ENCODE peak calls at places on chromosomes 4 and X, in five cellular contexts. L is upper lobe of right lung, I is fibroblast of lung, Z is HFF-Myc, J is WERI-Rb-1. X is an unnamed sample.

GRCh38 chr4:42515156-42515884 is 118.0 kb downstream of the SHISA3 start:
- DNase-seq in L (no peak), I (peak), Z (no peak), J (no peak), X (peak)

GRCh38 chr4:41161355-41161754 is 53.0 kb downstream of the APBB2 start:
- DNase-seq in L (no peak), I (no peak), Z (no peak), J (no peak), X (no peak)

GRCh38 chrX:22325091-22325490 is 52.4 kb downstream of the CBLL2 start:
- DNase-seq in L (no peak), I (peak), Z (no peak), J (no peak), X (no peak)

GRCh38 chrX:47540754-47541538 is 20.1 kb upstream of the ARAF start:
- DNase-seq in L (peak), I (peak), Z (peak), J (peak), X (peak)

GRCh38 chr4:185183622-185184281 is 20.0 kb downstream of the CFAP97 start:
- DNase-seq in L (no peak), I (peak), Z (peak), J (peak), X (peak)

GRCh38 chr4:163815776-163816175 is 321.3 kb downstream of the TMA16 start:
- DNase-seq in L (no peak), I (no peak), Z (no peak), J (no peak), X (no peak)

GRCh38 chr4:186900232-186900900 is 176.7 kb upstream of the FAT1 start:
- DNase-seq in L (no peak), I (peak), Z (no peak), J (no peak), X (peak)

GRCh38 chr4:112002301-112002700 is 143.0 kb upstream of the FAM241A start:
- DNase-seq in L (no peak), I (no peak), Z (no peak), J (no peak), X (no peak)

GRCh38 chr4:76897522-76898384 is at the start of gene SOWAHB:
- DNase-seq in L (peak), I (no peak), Z (no peak), J (peak), X (no peak)

GRCh38 chr4:163391756-163392155 is 48.1 kb downstream of the NPY5R start:
- DNase-seq in L (no peak), I (no peak), Z (no peak), J (no peak), X (no peak)

GRCh38 chr4:169179609-169180526 is 90.9 kb downstream of the SH3RF1 start:
- DNase-seq in L (no peak), I (peak), Z (no peak), J (no peak), X (no peak)
- H3K4me3 ChIP-seq in L (no peak), I (peak), Z (no peak), J (no peak), X (no peak)

GRCh38 chrX:18674788-18675735 is 3.2 kb upstream of the RS1 start:
- DNase-seq in L (peak), I (peak), Z (peak), J (no peak), X (peak)

GRCh38 chrX:18674417-18674787 is 2.5 kb upstream of the RS1 start:
- DNase-seq in L (peak), I (no peak), Z (no peak), J (no peak), X (no peak)

GRCh38 chrX:18676050-18676449 is 4.1 kb upstream of the RS1 start:
- DNase-seq in L (no peak), I (no peak), Z (no peak), J (no peak), X (no peak)

GRCh38 chrX:18677140-18677834 is 5.4 kb upstream of the RS1 start:
- DNase-seq in L (no peak), I (no peak), Z (no peak), J (no peak), X (no peak)

GRCh38 chrX:18676470-18676869 is 4.6 kb upstream of the RS1 start:
- DNase-seq in L (no peak), I (no peak), Z (no peak), J (no peak), X (no peak)
- TF ChIP-seq CTCF in L (no peak), I (peak), Z (no peak), J (no peak), X (peak)

GRCh38 chr4:24700118-24700517 is 95.3 kb upstream of the SOD3 start:
- DNase-seq in L (no peak), I (no peak), Z (no peak), J (no peak), X (no peak)
- H3K4me3 ChIP-seq in L (no peak), I (no peak), Z (no peak), J (no peak), X (no peak)

DNA sequence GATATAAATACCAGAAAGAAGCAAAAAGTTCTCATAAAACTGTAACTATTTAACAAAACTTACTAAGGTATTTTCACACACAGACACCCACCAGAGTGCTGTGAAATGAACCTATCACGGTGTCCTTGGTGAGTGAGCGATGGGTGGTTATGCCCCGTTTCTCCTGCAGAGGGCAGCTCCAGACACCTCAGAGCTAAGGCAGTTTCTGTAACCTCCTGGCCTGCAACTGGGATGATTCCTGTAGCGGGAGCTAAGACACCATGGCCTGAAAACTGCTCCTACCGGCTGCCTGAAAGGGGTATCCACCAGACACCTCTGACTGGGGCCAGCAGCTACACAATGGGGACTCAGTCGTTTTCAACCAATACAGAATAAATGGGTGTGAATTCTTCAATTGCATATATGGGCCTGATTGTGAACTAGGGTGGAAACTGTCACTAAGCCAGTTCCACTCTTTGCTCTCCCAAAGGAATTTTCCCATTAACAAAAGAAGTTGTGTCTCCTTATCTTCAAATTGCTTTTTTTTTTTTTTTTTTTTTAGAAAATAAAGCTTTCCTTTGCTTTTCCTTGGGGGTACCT is 2375.8 kb upstream of the TENM3 start:
- DNase-seq in L (no peak), I (peak), Z (no peak), J (peak), X (no peak)
- TF ChIP-seq CTCF in L (peak), I (peak), Z (peak), J (peak), X (peak)

DNA sequence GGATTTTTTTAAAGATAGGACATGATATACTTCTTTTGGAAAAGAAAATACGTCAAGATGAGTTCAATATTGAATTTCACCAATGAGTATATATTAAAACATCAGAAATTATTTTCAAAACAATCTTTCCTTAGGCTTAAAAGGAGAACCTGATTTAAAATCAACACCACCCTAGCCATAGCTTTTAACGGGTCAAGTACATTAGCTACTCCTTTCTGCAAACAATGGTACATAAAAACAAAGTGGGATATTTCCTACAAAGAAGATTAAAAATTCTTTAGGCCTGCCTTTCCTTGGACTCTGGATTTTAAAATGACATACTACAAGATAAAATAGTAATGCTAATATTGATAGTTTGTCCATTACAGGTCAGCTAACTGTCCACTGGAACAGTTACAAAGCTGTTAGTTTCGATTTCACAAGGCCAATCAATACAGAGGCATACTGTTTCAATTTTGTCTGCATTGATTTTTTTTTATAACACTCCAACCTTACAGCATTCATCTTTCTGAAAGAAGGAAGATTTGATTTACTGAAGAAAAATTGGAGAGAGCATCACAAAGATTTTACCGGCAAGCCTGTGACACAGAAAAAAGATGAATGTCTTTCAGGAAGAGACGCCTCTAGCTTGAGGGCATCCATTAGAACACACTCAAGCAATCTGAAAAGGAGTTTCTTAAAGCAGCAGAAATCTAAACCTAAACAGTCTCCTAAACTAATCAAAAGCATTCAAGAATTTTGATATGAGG is 97.2 kb downstream of the MAB21L2 start:
- DNase-seq in L (no peak), I (no peak), Z (no peak), J (no peak), X (no peak)
- H3K4me3 ChIP-seq in L (no peak), I (no peak), Z (no peak), J (no peak), X (no peak)

DNA sequence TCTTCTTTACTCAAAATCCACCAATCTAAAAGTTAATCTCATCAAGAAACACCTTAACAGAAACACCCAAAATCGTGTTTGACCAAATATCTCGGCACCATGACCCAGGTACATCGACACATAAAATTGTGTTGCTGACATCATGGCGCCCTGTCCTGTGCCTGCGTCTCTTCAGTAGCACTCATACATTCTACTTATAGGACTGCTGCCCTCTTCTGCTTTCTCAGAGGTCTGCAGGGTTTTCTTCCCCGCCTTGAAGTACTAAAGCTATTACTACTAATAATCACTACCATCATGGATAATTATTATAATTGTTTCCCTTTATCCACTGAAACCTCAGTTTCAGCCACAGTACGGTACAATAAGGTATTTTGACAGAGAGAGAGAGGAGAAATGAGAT is 1403.1 kb upstream of the TENM3 start:
- DNase-seq in L (no peak), I (no peak), Z (no peak), J (no peak), X (no peak)
- TF ChIP-seq CTCF in L (no peak), I (peak), Z (no peak), J (peak), X (no peak)

GRCh38 chr4:24748758-24749350 is 46.5 kb upstream of the SOD3 start:
- DNase-seq in L (no peak), I (no peak), Z (no peak), J (no peak), X (no peak)

GRCh38 chr4:24752140-24752539 is 43.2 kb upstream of the SOD3 start:
- DNase-seq in L (no peak), I (no peak), Z (no peak), J (no peak), X (no peak)

GRCh38 chr4:24750106-24750505 is 45.3 kb upstream of the SOD3 start:
- DNase-seq in L (no peak), I (no peak), Z (no peak), J (no peak), X (no peak)

GRCh38 chr4:24754586-24754985 is 40.8 kb upstream of the SOD3 start:
- DNase-seq in L (no peak), I (no peak), Z (no peak), J (no peak), X (no peak)

DNA sequence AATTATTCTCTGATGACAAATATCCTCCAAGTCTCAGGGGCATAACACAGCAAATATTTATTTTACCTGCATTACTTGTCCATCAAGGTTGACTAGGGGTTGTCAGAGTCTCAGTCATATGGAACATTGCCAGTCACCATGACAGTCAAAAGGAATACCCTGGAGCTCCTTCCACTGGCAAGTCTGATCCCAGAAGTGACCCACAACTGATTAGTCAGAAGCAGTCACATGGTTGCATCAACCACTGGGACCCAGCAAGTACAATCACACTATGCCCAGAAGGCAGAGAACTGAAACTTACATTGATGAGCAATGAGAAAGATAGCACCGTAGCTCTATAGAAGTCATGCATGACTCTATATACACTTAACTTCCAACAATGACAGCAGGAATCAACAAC is 41.9 kb upstream of the SOD3 start:
- DNase-seq in L (no peak), I (no peak), Z (no peak), J (no peak), X (no peak)
- H3K4me3 ChIP-seq in L (no peak), I (no peak), Z (no peak), J (no peak), X (no peak)

GRCh38 chrX:69386681-69387080 is 117.4 kb upstream of the NALF2 start:
- DNase-seq in L (no peak), I (no peak), Z (no peak), J (peak), X (no peak)

GRCh38 chrX:69388526-69388925 is 115.6 kb upstream of the NALF2 start:
- DNase-seq in L (no peak), I (no peak), Z (no peak), J (no peak), X (no peak)

GRCh38 chrX:69389221-69389620 is 114.9 kb upstream of the NALF2 start:
- DNase-seq in L (no peak), I (no peak), Z (no peak), J (no peak), X (no peak)

DNA sequence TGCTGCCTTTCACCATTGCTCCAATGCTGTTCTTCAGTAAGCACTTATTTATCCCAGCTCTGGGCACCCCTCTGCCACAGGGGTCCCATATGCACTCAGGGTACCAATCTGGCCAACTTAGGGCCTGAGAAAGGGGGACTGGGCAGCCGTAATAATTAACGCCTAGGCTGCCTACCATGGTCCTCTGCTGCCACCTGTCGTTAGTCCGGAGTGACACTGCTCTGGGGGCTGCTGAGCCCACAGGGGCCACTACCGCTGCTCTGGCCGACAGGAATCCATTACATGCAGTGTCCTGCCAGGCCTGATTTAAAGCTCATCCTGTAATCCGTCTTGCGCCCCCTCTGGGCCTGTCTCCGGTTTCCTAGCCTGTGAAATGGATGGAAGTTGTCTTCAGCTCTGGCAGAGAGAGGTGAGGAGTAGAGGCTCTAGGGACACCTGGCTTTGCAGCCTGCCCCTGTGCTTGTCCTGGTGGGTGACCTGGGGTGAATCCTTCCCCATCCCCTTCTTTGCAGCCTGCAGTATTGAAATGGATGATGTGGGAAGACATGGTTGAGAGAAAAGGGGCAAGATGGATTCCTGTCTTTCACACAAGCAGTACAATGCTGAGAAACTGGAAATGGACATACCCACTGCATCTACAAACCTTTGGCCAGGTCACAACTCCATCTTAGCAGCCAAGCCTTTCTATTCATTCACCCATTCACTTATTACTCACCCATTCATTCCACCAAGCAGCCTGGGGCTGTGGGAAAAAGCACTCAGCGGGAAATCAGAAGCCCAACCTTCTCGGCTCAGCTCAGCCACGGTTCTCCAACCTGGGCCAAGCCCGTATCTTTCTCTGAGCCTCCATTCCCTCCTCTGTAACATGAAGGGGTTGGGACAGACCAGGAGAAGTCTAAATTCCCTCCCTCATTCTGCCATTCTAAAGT is 116.3 kb upstream of the NALF2 start:
- DNase-seq in L (peak), I (peak), Z (no peak), J (peak), X (no peak)
- TF ChIP-seq CTCF in L (peak), I (peak), Z (peak), J (peak), X (peak)

GRCh38 chr4:2763511-2763967 is 7.4 kb upstream of the TNIP2 start:
- DNase-seq in L (no peak), I (no peak), Z (no peak), J (no peak), X (no peak)
- H3K4me3 ChIP-seq in L (peak), I (peak), Z (peak), J (no peak), X (peak)